ENCODE peak calls at places on chromosomes 16 and 17, in five cellular contexts. One of them, this sample, is unnamed.

GRCh38 chr17:7446669-7447068 is 1.8 kb downstream of the CHRNB1 start:
- DNase-seq in caudate nucleus: no peak
- DNase-seq in effector CD8-positive, alpha-beta T cell: no peak
- DNase-seq in HTR-8/SVneo: no peak
- DNase-seq in COR-L47: no peak
- DNase-seq in this sample: no peak

GRCh38 chr17:43766413-43767052 is 7.9 kb upstream of the SOST start:
- DNase-seq in caudate nucleus: no peak
- DNase-seq in effector CD8-positive, alpha-beta T cell: peak
- DNase-seq in HTR-8/SVneo: peak
- DNase-seq in COR-L47: peak
- DNase-seq in this sample: peak

GRCh38 chr16:13907431-13907830 is 12.5 kb upstream of the ERCC4 start:
- DNase-seq in caudate nucleus: no peak
- DNase-seq in effector CD8-positive, alpha-beta T cell: no peak
- DNase-seq in HTR-8/SVneo: no peak
- DNase-seq in COR-L47: no peak
- DNase-seq in this sample: no peak

GRCh38 chr16:59324462-59324861 is 590.3 kb upstream of the GOT2 start:
- DNase-seq in caudate nucleus: no peak
- DNase-seq in effector CD8-positive, alpha-beta T cell: no peak
- DNase-seq in HTR-8/SVneo: no peak
- DNase-seq in COR-L47: no peak
- DNase-seq in this sample: no peak

GRCh38 chr17:78539771-78540170 is 37.4 kb downstream of the DNAH17 start:
- DNase-seq in caudate nucleus: no peak
- DNase-seq in effector CD8-positive, alpha-beta T cell: no peak
- DNase-seq in HTR-8/SVneo: no peak
- DNase-seq in COR-L47: no peak
- DNase-seq in this sample: no peak

GRCh38 chr17:10683853-10684252 is 13.5 kb downstream of the SCO1 start:
- DNase-seq in caudate nucleus: no peak
- DNase-seq in effector CD8-positive, alpha-beta T cell: no peak
- DNase-seq in HTR-8/SVneo: peak
- DNase-seq in COR-L47: no peak
- DNase-seq in this sample: peak

GRCh38 chr17:51630101-51630671 is 369.8 kb downstream of the UTP18 start:
- DNase-seq in caudate nucleus: no peak
- DNase-seq in effector CD8-positive, alpha-beta T cell: no peak
- DNase-seq in HTR-8/SVneo: no peak
- DNase-seq in COR-L47: peak
- DNase-seq in this sample: no peak

GRCh38 chr16:24858219-24859041 is 12.7 kb downstream of the SLC5A11 start:
- DNase-seq in caudate nucleus: no peak
- DNase-seq in effector CD8-positive, alpha-beta T cell: peak
- DNase-seq in HTR-8/SVneo: peak
- DNase-seq in COR-L47: no peak
- DNase-seq in this sample: no peak

GRCh38 chr16:66924527-66925321 is 611 bp downstream of the RRAD start:
- DNase-seq in caudate nucleus: no peak
- DNase-seq in effector CD8-positive, alpha-beta T cell: no peak
- DNase-seq in HTR-8/SVneo: no peak
- DNase-seq in COR-L47: no peak
- DNase-seq in this sample: no peak

GRCh38 chr17:19513897-19514488 is 19.7 kb upstream of the SLC47A1 start:
- DNase-seq in caudate nucleus: peak
- DNase-seq in effector CD8-positive, alpha-beta T cell: peak
- DNase-seq in HTR-8/SVneo: peak
- DNase-seq in COR-L47: no peak
- DNase-seq in this sample: peak

GRCh38 chr16:6777624-6778023 is 555.0 kb upstream of the RBFOX1 start:
- DNase-seq in caudate nucleus: no peak
- DNase-seq in effector CD8-positive, alpha-beta T cell: no peak
- DNase-seq in HTR-8/SVneo: no peak
- DNase-seq in COR-L47: no peak
- DNase-seq in this sample: no peak

GRCh38 chr17:78818932-78819331 is 21.7 kb downstream of the USP36 start:
- DNase-seq in caudate nucleus: no peak
- DNase-seq in effector CD8-positive, alpha-beta T cell: peak
- DNase-seq in HTR-8/SVneo: no peak
- DNase-seq in COR-L47: no peak
- DNase-seq in this sample: no peak

GRCh38 chr16:83781-84615 is 6.0 kb downstream of the MPG start:
- DNase-seq in caudate nucleus: no peak
- DNase-seq in effector CD8-positive, alpha-beta T cell: no peak
- DNase-seq in HTR-8/SVneo: no peak
- DNase-seq in COR-L47: peak
- DNase-seq in this sample: peak

GRCh38 chr17:40556884-40557414 is 8.3 kb downstream of the CCR7 start:
- DNase-seq in caudate nucleus: no peak
- DNase-seq in effector CD8-positive, alpha-beta T cell: no peak
- DNase-seq in HTR-8/SVneo: no peak
- DNase-seq in COR-L47: no peak
- DNase-seq in this sample: peak

GRCh38 chr17:6366144-6366755 is 68.7 kb downstream of the AIPL1 start:
- DNase-seq in caudate nucleus: no peak
- DNase-seq in effector CD8-positive, alpha-beta T cell: no peak
- DNase-seq in HTR-8/SVneo: no peak
- DNase-seq in COR-L47: no peak
- DNase-seq in this sample: no peak

GRCh38 chr16:87375426-87376135 is 8.0 kb downstream of the FBXO31 start:
- DNase-seq in caudate nucleus: no peak
- DNase-seq in effector CD8-positive, alpha-beta T cell: no peak
- DNase-seq in HTR-8/SVneo: no peak
- DNase-seq in COR-L47: no peak
- DNase-seq in this sample: no peak

GRCh38 chr17:28549274-28550132 is 2.9 kb downstream of the UNC119 start:
- DNase-seq in caudate nucleus: no peak
- DNase-seq in effector CD8-positive, alpha-beta T cell: peak
- DNase-seq in HTR-8/SVneo: no peak
- DNase-seq in COR-L47: peak
- DNase-seq in this sample: no peak

GRCh38 chr17:42704495-42705494 is 22.5 kb downstream of the CNTNAP1 start:
- DNase-seq in caudate nucleus: no peak
- DNase-seq in effector CD8-positive, alpha-beta T cell: no peak
- DNase-seq in HTR-8/SVneo: no peak
- DNase-seq in COR-L47: no peak
- DNase-seq in this sample: no peak

GRCh38 chr17:4944554-4945175 is 3.7 kb downstream of the PFN1 start:
- DNase-seq in caudate nucleus: no peak
- DNase-seq in effector CD8-positive, alpha-beta T cell: no peak
- DNase-seq in HTR-8/SVneo: no peak
- DNase-seq in COR-L47: no peak
- DNase-seq in this sample: no peak

GRCh38 chr16:14358697-14359305 is 271.3 kb downstream of the PARN start:
- DNase-seq in caudate nucleus: no peak
- DNase-seq in effector CD8-positive, alpha-beta T cell: no peak
- DNase-seq in HTR-8/SVneo: no peak
- DNase-seq in COR-L47: no peak
- DNase-seq in this sample: no peak

GRCh38 chr17:74919440-74920305 is 3.4 kb downstream of the USH1G start:
- DNase-seq in caudate nucleus: no peak
- DNase-seq in effector CD8-positive, alpha-beta T cell: no peak
- DNase-seq in HTR-8/SVneo: no peak
- DNase-seq in COR-L47: no peak
- DNase-seq in this sample: peak

GRCh38 chr17:81388612-81389367 is 6.5 kb upstream of the BAHCC1 start:
- DNase-seq in caudate nucleus: peak
- DNase-seq in effector CD8-positive, alpha-beta T cell: no peak
- DNase-seq in HTR-8/SVneo: no peak
- DNase-seq in COR-L47: no peak
- DNase-seq in this sample: peak

GRCh38 chr16:974606-975312 is 4.0 kb upstream of the LMF1 start:
- DNase-seq in caudate nucleus: peak
- DNase-seq in effector CD8-positive, alpha-beta T cell: no peak
- DNase-seq in HTR-8/SVneo: no peak
- DNase-seq in COR-L47: no peak
- DNase-seq in this sample: no peak

GRCh38 chr16:9090101-9090959 is 1.1 kb upstream of the HAPSTR1 start:
- DNase-seq in caudate nucleus: peak
- DNase-seq in effector CD8-positive, alpha-beta T cell: peak
- DNase-seq in HTR-8/SVneo: no peak
- DNase-seq in COR-L47: no peak
- DNase-seq in this sample: peak

GRCh38 chr16:7025616-7026190 is 306.9 kb upstream of the RBFOX1 start:
- DNase-seq in caudate nucleus: peak
- DNase-seq in effector CD8-positive, alpha-beta T cell: no peak
- DNase-seq in HTR-8/SVneo: peak
- DNase-seq in COR-L47: peak
- DNase-seq in this sample: peak

GRCh38 chr17:50935201-50936124 is 69.3 kb upstream of the TOB1 start:
- DNase-seq in caudate nucleus: peak
- DNase-seq in effector CD8-positive, alpha-beta T cell: no peak
- DNase-seq in HTR-8/SVneo: no peak
- DNase-seq in COR-L47: no peak
- DNase-seq in this sample: no peak

GRCh38 chr17:9522074-9522473 is 53.5 kb downstream of the STX8 start:
- DNase-seq in caudate nucleus: no peak
- DNase-seq in effector CD8-positive, alpha-beta T cell: no peak
- DNase-seq in HTR-8/SVneo: peak
- DNase-seq in COR-L47: no peak
- DNase-seq in this sample: peak

GRCh38 chr17:76689859-76690258 is 20.9 kb downstream of the MXRA7 start:
- DNase-seq in caudate nucleus: no peak
- DNase-seq in effector CD8-positive, alpha-beta T cell: no peak
- DNase-seq in HTR-8/SVneo: no peak
- DNase-seq in COR-L47: no peak
- DNase-seq in this sample: no peak

This sample was measured in SK-N-DZ.